ENCODE peak calls at places on chromosome 20, in nine cellular contexts. K is AG08396; Y is effector CD4-positive, alpha-beta T cell; I is smooth muscle cell of the brain vasculature; E is DND-41; A is NCI-H1694 treated with DMSO at 0.1 percent for 48 hours; R is activated T-cell treated with anti-CD3 and anti-CD28 coated beads for 24 hours; Q is activated gamma-delta T cell treated with Interleukin-2 at 50 U/mL for 16 hours; L is germinal center. J is an unnamed sample.

GRCh38 chr20:35085477-35086225 is 7.0 kb downstream of the TRPC4AP start:
- DNase-seq in K (no peak), Y (no peak), I (no peak), E (peak), A (no peak), R (no peak), Q (no peak), L (no peak), J (no peak)

GRCh38 chr20:24651171-24651972 is 181.9 kb downstream of the SYNDIG1 start:
- DNase-seq in K (peak), Y (no peak), I (no peak), E (no peak), A (no peak), R (no peak), Q (no peak), L (no peak), J (no peak)

GRCh38 chr20:5195655-5196054 is 68.8 kb downstream of the CDS2 start:
- DNase-seq in K (peak), Y (no peak), I (no peak), E (no peak), A (no peak), R (no peak), Q (no peak), L (no peak), J (no peak)

GRCh38 chr20:8534368-8534767 is 402.3 kb downstream of the PLCB1 start:
- DNase-seq in K (no peak), Y (no peak), I (no peak), E (no peak), A (no peak), R (no peak), Q (no peak), L (no peak), J (no peak)

GRCh38 chr20:44736170-44737021 is 9.3 kb upstream of the KCNK15 start:
- DNase-seq in K (peak), Y (no peak), I (peak), E (peak), A (no peak), R (no peak), Q (no peak), L (peak), J (no peak)

GRCh38 chr20:25484224-25484846 is 76.9 kb downstream of the GINS1 start:
- DNase-seq in K (no peak), Y (no peak), I (no peak), E (peak), A (no peak), R (no peak), Q (no peak), L (no peak), J (no peak)

GRCh38 chr20:35307666-35308653 is 15.7 kb upstream of the FAM83C start:
- DNase-seq in K (peak), Y (no peak), I (no peak), E (no peak), A (peak), R (no peak), Q (no peak), L (no peak), J (peak)

GRCh38 chr20:59205044-59205443 is 41.4 kb downstream of the ZNF831 start:
- DNase-seq in K (no peak), Y (no peak), I (no peak), E (no peak), A (no peak), R (no peak), Q (no peak), L (no peak), J (no peak)

GRCh38 chr20:53080969-53081871 is 109.1 kb downstream of the TSHZ2 start:
- DNase-seq in K (no peak), Y (no peak), I (no peak), E (no peak), A (no peak), R (no peak), Q (no peak), L (no peak), J (peak)

GRCh38 chr20:4101271-4101670 is 85.9 kb upstream of the RNF24 start:
- DNase-seq in K (no peak), Y (no peak), I (no peak), E (no peak), A (no peak), R (no peak), Q (no peak), L (no peak), J (no peak)

GRCh38 chr20:35084998-35085397 is 7.6 kb downstream of the TRPC4AP start:
- DNase-seq in K (no peak), Y (no peak), I (no peak), E (no peak), A (no peak), R (no peak), Q (no peak), L (no peak), J (no peak)

GRCh38 chr20:45266977-45267376 is 12.6 kb upstream of the SLPI start:
- DNase-seq in K (no peak), Y (no peak), I (no peak), E (no peak), A (no peak), R (no peak), Q (no peak), L (no peak), J (no peak)

GRCh38 chr20:4886771-4887527 is 114.4 kb downstream of the SLC23A2 start:
- DNase-seq in K (no peak), Y (no peak), I (no peak), E (no peak), A (no peak), R (no peak), Q (no peak), L (no peak), J (no peak)

GRCh38 chr20:44431118-44431501 is 44.6 kb upstream of the TTPAL start:
- DNase-seq in K (no peak), Y (no peak), I (no peak), E (no peak), A (no peak), R (no peak), Q (no peak), L (no peak), J (no peak)

GRCh38 chr20:19407731-19408130 is 195.3 kb downstream of the SLC24A3 start:
- DNase-seq in K (no peak), Y (no peak), I (no peak), E (no peak), A (no peak), R (no peak), Q (no peak), L (no peak), J (no peak)

GRCh38 chr20:25623736-25624499 is at the start of gene NANP:
- DNase-seq in K (peak), Y (peak), I (peak), E (peak), A (peak), R (peak), Q (peak), L (peak), J (peak)

GRCh38 chr20:10769700-10770099 is 95.9 kb upstream of the JAG1 start:
- DNase-seq in K (no peak), Y (no peak), I (no peak), E (no peak), A (no peak), R (no peak), Q (no peak), L (no peak), J (no peak)

GRCh38 chr20:5364997-5365597 is 48.3 kb upstream of the PROKR2 start:
- DNase-seq in K (no peak), Y (no peak), I (no peak), E (no peak), A (no peak), R (no peak), Q (no peak), L (no peak), J (no peak)

GRCh38 chr20:56624786-56625681 is 4.1 kb upstream of the TFAP2C start:
- DNase-seq in K (no peak), Y (no peak), I (no peak), E (no peak), A (no peak), R (no peak), Q (no peak), L (no peak), J (no peak)

GRCh38 chr20:41242807-41243206 is 74.7 kb downstream of the ZHX3 start:
- DNase-seq in K (no peak), Y (no peak), I (no peak), E (peak), A (no peak), R (no peak), Q (no peak), L (no peak), J (no peak)

GRCh38 chr20:31943052-31943471 is 8.8 kb downstream of the PDRG1 start:
- DNase-seq in K (no peak), Y (no peak), I (no peak), E (no peak), A (no peak), R (no peak), Q (no peak), L (no peak), J (peak)

GRCh38 chr20:24627926-24628325 is 158.5 kb downstream of the SYNDIG1 start:
- DNase-seq in K (no peak), Y (no peak), I (no peak), E (no peak), A (no peak), R (no peak), Q (no peak), L (no peak), J (no peak)

GRCh38 chr20:38190936-38191371 is 25.9 kb upstream of the TGM2 start:
- DNase-seq in K (no peak), Y (no peak), I (no peak), E (no peak), A (no peak), R (no peak), Q (no peak), L (no peak), J (no peak)

GRCh38 chr20:43658068-43658722 is 8.7 kb upstream of the MYBL2 start:
- DNase-seq in K (no peak), Y (no peak), I (no peak), E (no peak), A (no peak), R (peak), Q (no peak), L (no peak), J (no peak)

GRCh38 chr20:9215539-9215938 is 146.7 kb downstream of the PLCB4 start:
- DNase-seq in K (no peak), Y (no peak), I (no peak), E (no peak), A (no peak), R (no peak), Q (no peak), L (no peak), J (no peak)

GRCh38 chr20:56630506-56631317 is 1.6 kb downstream of the TFAP2C start:
- DNase-seq in K (peak), Y (no peak), I (no peak), E (no peak), A (no peak), R (no peak), Q (no peak), L (no peak), J (no peak)

GRCh38 chr20:62938105-62938888 is at the start of gene GID8:
- DNase-seq in K (peak), Y (peak), I (no peak), E (peak), A (no peak), R (no peak), Q (peak), L (no peak), J (no peak)